ENCODE peak calls at places on chromosomes 12 and 14, in seven cellular contexts. B, O, T, M, Q, L and Z are unnamed samples.

GRCh38 chr14:103207038-103207403 is 83.8 kb downstream of the TNFAIP2 start:
- DNase-seq in O (peak; percentile 21), Q (peak; percentile 87), B (peak; percentile 98), M (no peak), T (no peak), L (peak; percentile 94), Z (peak; percentile 61)

GRCh38 chr14:81350344-81351096 is 49.6 kb downstream of the STON2 start:
- DNase-seq in L (no peak), T (no peak), B (no peak), M (no peak), Q (no peak), O (no peak), Z (no peak)

GRCh38 chr12:26119391-26119981 is 5.4 kb downstream of the BHLHE41 start:
- DNase-seq in Q (no peak), T (no peak), B (no peak), M (no peak), L (no peak), O (no peak), Z (peak; percentile 51)

GRCh38 chr12:92295523-92295922 is 149.9 kb upstream of the BTG1 start:
- DNase-seq in T (no peak), L (no peak), O (no peak), Q (no peak), B (no peak), M (no peak), Z (peak; percentile 42)

GRCh38 chr14:73221945-73222344 is 15.4 kb upstream of the PAPLN start:
- DNase-seq in M (no peak), O (no peak), B (no peak), T (no peak), Q (no peak), L (no peak), Z (no peak)

GRCh38 chr14:72752034-72752412 is 141.9 kb downstream of the DPF3 start:
- DNase-seq in B (no peak), M (no peak), L (no peak), O (no peak), Q (no peak), T (no peak), Z (no peak)

GRCh38 chr12:76450690-76451089 is 102.5 kb upstream of the BBS10 start:
- DNase-seq in O (no peak), T (peak; percentile 20), L (no peak), Q (no peak), B (no peak), M (peak; percentile 53), Z (no peak)

GRCh38 chr14:52266179-52266578 is 1.3 kb upstream of the PTGDR start:
- DNase-seq in M (no peak), Q (peak; percentile 5), O (no peak), T (peak; percentile 69), B (no peak), L (peak; percentile 50), Z (peak; percentile 59)

GRCh38 chr14:76985021-76985420 is 43.5 kb downstream of the IRF2BPL start:
- DNase-seq in M (no peak), B (no peak), T (no peak), Q (no peak), L (no peak), O (no peak), Z (no peak)

GRCh38 chr14:103735022-103735421 is 19.4 kb downstream of the ZFYVE21 start:
- DNase-seq in O (no peak), Q (no peak), B (no peak), M (no peak), L (peak; percentile 35), T (no peak), Z (no peak)

GRCh38 chr14:52058346-52058745 is 10.5 kb downstream of the NID2 start:
- DNase-seq in B (no peak), Q (no peak), O (no peak), T (no peak), L (no peak), M (no peak), Z (no peak)

GRCh38 chr14:67837011-67837624 is 17.5 kb downstream of the RAD51B start:
- DNase-seq in M (peak; percentile 85), Q (peak; percentile 30), T (no peak), O (no peak), B (peak; percentile 40), L (no peak), Z (peak; percentile 31)

GRCh38 chr14:99513183-99513694 is 32.0 kb downstream of the CCNK start:
- DNase-seq in O (no peak), L (peak; percentile 36), Q (no peak), M (no peak), B (no peak), T (no peak), Z (no peak)

GRCh38 chr12:100798799-100799198 is 4.2 kb downstream of the ANO4 start:
- DNase-seq in B (no peak), T (no peak), O (no peak), M (no peak), L (no peak), Q (no peak), Z (no peak)

GRCh38 chr12:55060470-55060869 is 40.7 kb downstream of the NEUROD4 start:
- DNase-seq in B (no peak), L (no peak), O (no peak), M (no peak), T (no peak), Q (no peak), Z (no peak)

GRCh38 chr12:53735556-53735955 is 8.3 kb upstream of the CALCOCO1 start:
- DNase-seq in M (no peak), T (no peak), Q (peak; percentile 24), B (no peak), L (peak; percentile 77), O (no peak), Z (no peak)

GRCh38 chr12:119288559-119288958 is 46.0 kb upstream of the CCDC60 start:
- DNase-seq in L (no peak), B (no peak), M (no peak), Q (no peak), O (no peak), T (no peak), Z (no peak)

GRCh38 chr14:106208794-106209193 is 682.4 kb downstream of the TMEM121 start:
- DNase-seq in T (no peak), L (no peak), O (no peak), M (no peak), Q (no peak), B (no peak), Z (no peak)

GRCh38 chr14:35341454-35342159 is 49.4 kb downstream of the PSMA6 start:
- DNase-seq in M (peak; percentile 80), Q (peak; percentile 100), L (peak; percentile 97), T (peak; percentile 72), B (peak; percentile 91), O (peak; percentile 89), Z (peak; percentile 81)

GRCh38 chr14:89269404-89269803 is 147.6 kb downstream of the FOXN3 start:
- DNase-seq in M (no peak), L (no peak), Q (no peak), B (no peak), T (no peak), O (no peak), Z (no peak)

GRCh38 chr12:3142386-3142785 is 65.2 kb downstream of the TSPAN9 start:
- DNase-seq in O (no peak), B (no peak), T (no peak), L (no peak), Q (no peak), M (no peak), Z (no peak)

GRCh38 chr12:72618764-72619163 is 346.6 kb downstream of the TRHDE start:
- DNase-seq in T (no peak), O (no peak), M (no peak), Q (no peak), B (no peak), L (no peak), Z (no peak)

GRCh38 chr14:93219103-93219726 is 12.2 kb downstream of the UBR7 start:
- DNase-seq in B (no peak), M (no peak), T (peak; percentile 10), L (no peak), Q (peak; percentile 34), O (no peak), Z (no peak)

GRCh38 chr12:52235001-52235760 is 2.1 kb downstream of the KRT7 start:
- DNase-seq in L (peak; percentile 47), M (no peak), T (no peak), O (no peak), B (no peak), Q (peak; percentile 56), Z (peak; percentile 71)

GRCh38 chr14:25394791-25395391 is 344.9 kb upstream of the STXBP6 start:
- DNase-seq in B (no peak), M (no peak), Q (no peak), T (no peak), L (no peak), O (no peak), Z (no peak)

GRCh38 chr14:50797250-50798047 is 33.5 kb downstream of the NIN start:
- DNase-seq in L (no peak), B (no peak), T (no peak), M (no peak), O (no peak), Q (no peak), Z (no peak)

GRCh38 chr14:55915464-55915863 is 202.7 kb upstream of the PELI2 start:
- DNase-seq in M (no peak), B (no peak), O (no peak), L (no peak), Q (no peak), T (no peak), Z (no peak)

GRCh38 chr12:115640929-115641328 is 636.6 kb downstream of the MED13L start:
- DNase-seq in L (no peak), Q (no peak), M (no peak), T (no peak), B (no peak), O (no peak), Z (no peak)

GRCh38 chr12:39887824-39888223 is 218.1 kb downstream of the SLC2A13 start:
- DNase-seq in T (no peak), Q (no peak), M (no peak), O (no peak), L (no peak), B (no peak), Z (no peak)

GRCh38 chr12:51000245-51000644 is 25.9 kb downstream of the SLC11A2 start:
- DNase-seq in T (no peak), B (no peak), O (no peak), L (no peak), M (peak; percentile 15), Q (no peak), Z (peak; percentile 32)

GRCh38 chr12:53328043-53328435 is 6.6 kb upstream of the AAAS start:
- DNase-seq in T (no peak), Q (no peak), L (peak; percentile 22), M (no peak), B (no peak), O (no peak), Z (no peak)

GRCh38 chr12:32437095-32437515 is 37.7 kb downstream of the FGD4 start:
- DNase-seq in O (no peak), T (no peak), Q (no peak), B (peak; percentile 76), M (peak; percentile 51), L (no peak), Z (peak; percentile 66)

GRCh38 chr12:67621112-67621511 is 27.4 kb upstream of the DYRK2 start:
- DNase-seq in O (no peak), B (no peak), M (no peak), T (no peak), Q (no peak), L (no peak), Z (no peak)